ENCODE peak calls at places on chromosomes 16 and 17, in four cellular contexts. O is IMR-90, L is A549, U is HepG2. E is an unnamed sample.

GRCh38 chr17:7020894-7021664 is 1.8 kb upstream of the BCL6B start:
- DNase-seq in O (no peak), U (no peak), L (no peak), E (no peak)

GRCh38 chr17:33949100-33949499 is 306.0 kb upstream of the CCL2 start:
- DNase-seq in O (no peak), U (no peak), L (no peak), E (peak; percentile 66)

GRCh38 chr17:78263063-78263735 is 31.8 kb downstream of the TMEM235 start:
- DNase-seq in U (peak; percentile 43), L (no peak), O (no peak), E (peak; percentile 68)

GRCh38 chr17:63966646-63967265 is 6.0 kb downstream of the SCN4A start:
- DNase-seq in O (no peak), U (no peak), L (no peak), E (no peak)

GRCh38 chr17:31823014-31823413 is 36.0 kb downstream of the COPRS start:
- DNase-seq in O (no peak), L (no peak), U (no peak), E (no peak)

GRCh38 chr17:62165378-62165722 is 100.3 kb upstream of the MED13 start:
- DNase-seq in U (peak; percentile 56), L (no peak), O (no peak), E (no peak)

GRCh38 chr16:54590836-54591235 is 304.2 kb upstream of the IRX3 start:
- DNase-seq in O (no peak), L (no peak), U (no peak), E (no peak)

GRCh38 chr17:64736804-64737492 is 74.8 kb upstream of the SMURF2 start:
- DNase-seq in O (peak; percentile 72), L (no peak), U (peak; percentile 51), E (peak; percentile 51)

GRCh38 chr17:43398724-43399595 is at the start of gene ARL4D:
- DNase-seq in U (peak; percentile 77), L (peak; percentile 85), O (peak; percentile 70), E (peak; percentile 61)

GRCh38 chr17:63490321-63490720 is 13.5 kb downstream of the ACE start:
- DNase-seq in O (no peak), L (no peak), U (no peak), E (no peak)

GRCh38 chr17:63433746-63434591 is 12.1 kb downstream of the CYB561 start:
- DNase-seq in U (no peak), O (peak; percentile 92), L (no peak), E (peak; percentile 33)

GRCh38 chr17:41308251-41308917 is 725 bp downstream of the KRTAP16-1 start:
- DNase-seq in U (no peak), L (no peak), O (no peak), E (no peak)

GRCh38 chr17:78043031-78043430 is 84.5 kb downstream of the TNRC6C start:
- DNase-seq in U (no peak), O (no peak), L (no peak), E (no peak)

GRCh38 chr17:6021011-6021400 is 49.2 kb upstream of the WSCD1 start:
- DNase-seq in L (no peak), O (no peak), U (no peak), E (no peak)

GRCh38 chr16:72927199-72928088 is 120.5 kb downstream of the ZFHX3 start:
- DNase-seq in U (peak; percentile 95), L (peak; percentile 25), O (peak; percentile 97), E (no peak)

GRCh38 chr17:50681260-50682200 is 26.2 kb downstream of the ANKRD40 start:
- DNase-seq in U (peak; percentile 69), L (peak; percentile 86), O (peak; percentile 82), E (peak; percentile 73)

GRCh38 chr16:20940864-20941634 is 40.5 kb downstream of the LYRM1 start:
- DNase-seq in U (no peak), L (no peak), O (no peak), E (no peak)

GRCh38 chr16:11201498-11202259 is 54.3 kb downstream of the SOCS1 start:
- DNase-seq in U (peak; percentile 67), O (peak; percentile 93), L (peak; percentile 36), E (peak; percentile 82)

GRCh38 chr17:39913989-39914388 is 4.4 kb downstream of the GSDMB start:
- DNase-seq in O (no peak), L (no peak), U (no peak), E (no peak)

GRCh38 chr17:79632432-79632735 is 21.5 kb upstream of the RBFOX3 start:
- DNase-seq in U (no peak), L (no peak), O (no peak), E (no peak)

GRCh38 chr17:79631640-79632431 is 21.0 kb upstream of the RBFOX3 start:
- DNase-seq in L (no peak), O (no peak), U (no peak), E (no peak)

GRCh38 chr17:79633154-79633553 is 22.3 kb upstream of the RBFOX3 start:
- DNase-seq in O (no peak), L (no peak), U (no peak), E (no peak)

GRCh38 chr17:79630821-79631639 is 20.2 kb upstream of the RBFOX3 start:
- DNase-seq in O (no peak), U (no peak), L (no peak), E (no peak)

DNA sequence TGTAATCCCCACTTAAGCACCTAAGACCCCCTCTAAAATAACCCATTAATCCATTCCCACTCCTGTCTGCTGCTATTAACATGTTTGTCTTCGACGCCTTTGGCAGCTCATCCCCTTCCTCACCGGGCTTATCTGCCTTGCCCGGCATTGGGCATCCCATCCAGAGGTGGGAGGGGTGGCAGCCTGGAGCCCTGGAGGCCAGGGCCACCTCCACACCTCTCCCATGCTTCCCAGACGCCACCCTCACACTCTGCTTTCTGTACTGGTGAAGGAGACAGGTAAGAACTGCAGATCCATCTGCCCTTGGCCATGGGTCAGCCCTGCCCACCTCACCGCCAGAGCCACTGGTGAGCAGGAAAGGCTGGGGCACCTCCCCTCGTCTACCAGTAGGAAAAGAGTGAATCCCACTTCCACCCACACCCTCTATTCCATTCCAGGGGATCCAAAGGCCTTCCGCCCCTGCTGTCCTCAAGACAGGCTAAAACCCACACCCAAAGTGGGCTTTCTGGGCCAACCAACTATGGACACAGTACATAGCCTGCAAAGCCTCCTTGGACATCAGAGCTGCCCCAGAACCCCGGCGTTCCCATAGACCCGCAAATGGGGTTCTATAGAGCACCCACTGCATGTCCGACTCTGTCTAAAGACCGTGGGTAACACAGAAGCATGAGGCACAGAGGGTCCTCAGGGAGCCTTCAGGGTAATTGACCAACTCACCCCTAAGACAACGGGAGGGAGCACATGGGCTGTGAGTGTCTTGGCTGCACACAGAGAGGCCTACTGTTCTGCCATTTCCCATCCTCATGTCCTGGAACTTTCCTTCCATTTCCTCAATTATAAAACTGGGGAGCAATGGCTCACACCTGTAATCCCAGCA is 23.3 kb upstream of the RBFOX3 start:
- DNase-seq in L (no peak), U (no peak), O (no peak), E (no peak)
- TF ChIP-seq MAZ in L (no peak), U (no peak), O (no peak), E (no peak)

GRCh38 chr16:83185902-83186301 is 559.1 kb downstream of the CDH13 start:
- DNase-seq in U (no peak), L (no peak), O (no peak), E (no peak)

GRCh38 chr16:83187404-83187803 is 560.6 kb downstream of the CDH13 start:
- DNase-seq in U (no peak), L (no peak), O (peak; percentile 89), E (no peak)
- TF ChIP-seq MAZ in U (no peak), L (no peak), O (no peak), E (no peak)

GRCh38 chr17:60311936-60312335 is 80.0 kb downstream of the USP32 start:
- DNase-seq in O (peak; percentile 77), L (no peak), U (no peak), E (no peak)
- TF ChIP-seq MAZ in O (no peak), L (no peak), U (no peak), E (no peak)

GRCh38 chr17:410674-411401 is 58.2 kb upstream of the RPH3AL start:
- DNase-seq in L (no peak), O (peak; percentile 12), U (no peak), E (peak; percentile 28)
- TF ChIP-seq MAZ in L (no peak), O (no peak), U (no peak), E (no peak)

GRCh38 chr17:74603746-74604145 is 11.7 kb upstream of the CD300LD start:
- DNase-seq in L (no peak), U (no peak), O (no peak), E (no peak)

GRCh38 chr17:74604200-74604599 is 12.1 kb upstream of the CD300LD start:
- DNase-seq in L (no peak), U (no peak), O (no peak), E (no peak)

GRCh38 chr17:74601944-74602572 is 10.0 kb upstream of the CD300LD start:
- DNase-seq in O (peak; percentile 15), U (peak; percentile 60), L (peak; percentile 79), E (peak; percentile 65)

GRCh38 chr17:74604748-74605147 is 12.7 kb upstream of the CD300LD start:
- DNase-seq in L (no peak), O (no peak), U (no peak), E (no peak)

GRCh38 chr17:74603032-74603635 is 11.1 kb upstream of the CD300LD start:
- DNase-seq in U (no peak), O (no peak), L (no peak), E (no peak)
- TF ChIP-seq MAZ in U (no peak), O (no peak), L (no peak), E (no peak)

GRCh38 chr17:16919663-16920627 is 52.0 kb downstream of the TNFRSF13B start:
- DNase-seq in O (no peak), U (no peak), L (no peak), E (no peak)
- TF ChIP-seq MAZ in O (no peak), U (no peak), L (no peak), E (no peak)

DNA sequence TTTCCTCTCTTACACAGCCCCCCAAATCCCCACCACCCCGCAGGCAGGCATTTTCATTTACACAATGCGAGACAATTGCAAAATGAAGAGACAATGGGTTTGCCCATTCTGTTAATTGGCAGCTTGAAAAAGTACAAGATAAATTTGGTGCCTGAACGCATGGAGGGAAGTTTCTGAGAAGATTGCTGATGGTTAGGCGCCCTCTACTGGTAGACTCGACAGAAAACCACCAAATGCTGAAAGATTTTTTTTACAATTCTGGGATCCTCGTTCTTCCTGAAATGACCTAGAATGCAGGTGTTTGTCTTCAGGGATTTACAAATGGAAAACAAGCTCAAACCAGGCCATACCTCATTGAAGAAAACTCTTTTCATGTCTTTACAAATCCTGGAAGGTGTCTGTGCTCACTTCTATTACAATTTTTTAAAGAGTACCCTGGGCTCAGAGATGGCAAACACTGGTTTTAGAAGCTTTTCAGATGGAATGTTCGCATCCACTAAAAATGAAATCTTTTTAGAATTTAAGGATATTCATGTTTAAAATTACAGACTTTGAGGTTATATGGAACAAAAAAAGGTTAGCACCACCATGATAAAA is 338.5 kb downstream of the PMP22 start:
- DNase-seq in O (peak; percentile 74), U (peak; percentile 38), L (peak; percentile 36), E (peak; percentile 22)
- TF ChIP-seq MAZ in O (no peak), U (no peak), L (no peak), E (no peak)

GRCh38 chr16:25707982-25708583 is 16.3 kb downstream of the HS3ST4 start:
- DNase-seq in L (no peak), O (no peak), U (peak; percentile 53), E (peak; percentile 50)
- TF ChIP-seq MAZ in L (no peak), O (no peak), U (no peak), E (no peak)

GRCh38 chr16:26988186-26988585 is 78.5 kb upstream of the C16orf82 start:
- DNase-seq in U (no peak), L (no peak), O (no peak), E (no peak)
- TF ChIP-seq MAZ in U (no peak), L (no peak), O (no peak), E (no peak)